ENCODE peak calls at places on chromosomes 5 and 9, in ten cellular contexts. N is upper lobe of left lung, W is spleen, E is transverse colon, H is prostate gland, L is HCT116, S is sigmoid colon, O is adrenal gland, A is tibial nerve, U is testis. D is an unnamed sample.
A peak's percentile ranks its signal among the peaks of the same experiment; 100 is the strongest.

GRCh38 chr5:91938441-91938840 is 555.3 kb upstream of the ARRDC3 start:
- DNase-seq in W (no peak), A (no peak), O (no peak), S (no peak), N (no peak), L (no peak), H (no peak), E (no peak), U (no peak), D (no peak)

GRCh38 chr9:112093147-112093874 is 81.8 kb downstream of the SUSD1 start:
- DNase-seq in U (no peak), A (no peak), S (no peak), H (no peak), E (no peak), N (no peak), L (no peak), O (no peak), W (no peak), D (no peak)

GRCh38 chr5:1800470-1801060 is 642 bp upstream of the NDUFS6 start:
- DNase-seq in E (peak; percentile 32), O (peak; percentile 68), S (no peak), W (no peak), U (no peak), H (no peak), L (no peak), N (no peak), A (no peak), D (no peak)

GRCh38 chr5:98774192-98775046 is 956 bp downstream of the RGMB start:
- DNase-seq in A (no peak), O (peak; percentile 83), U (peak; percentile 65), E (peak; percentile 73), H (peak; percentile 80), W (peak; percentile 93), S (peak; percentile 84), L (no peak), N (peak; percentile 61), D (peak; percentile 72)

GRCh38 chr5:56464935-56465756 is 232.0 kb upstream of the ANKRD55 start:
- DNase-seq in N (no peak), H (no peak), E (no peak), S (no peak), A (no peak), L (no peak), O (no peak), W (no peak), U (no peak), D (no peak)

GRCh38 chr5:56737002-56737621 is 78.2 kb upstream of the MAP3K1 start:
- DNase-seq in E (no peak), L (no peak), H (no peak), U (no peak), S (no peak), N (no peak), A (no peak), O (no peak), W (no peak), D (no peak)

GRCh38 chr5:89241186-89241585 is 358.2 kb upstream of the MEF2C start:
- DNase-seq in E (no peak), W (no peak), S (no peak), O (no peak), N (no peak), L (no peak), H (no peak), U (no peak), A (no peak), D (no peak)

GRCh38 chr5:161406880-161407279 is 139.6 kb downstream of the GABRB2 start:
- DNase-seq in S (no peak), L (no peak), W (no peak), U (peak; percentile 22), N (no peak), O (no peak), A (no peak), H (no peak), E (no peak), D (no peak)

GRCh38 chr5:180618830-180619562 is 27.7 kb upstream of the SCGB3A1 start:
- DNase-seq in L (no peak), E (no peak), H (no peak), N (no peak), W (no peak), A (no peak), O (no peak), U (peak; percentile 63), S (no peak), D (no peak)

GRCh38 chr9:129027685-129028191 is 393 bp downstream of the SH3GLB2 start:
- DNase-seq in S (peak; percentile 85), A (peak; percentile 34), W (peak; percentile 96), L (no peak), H (no peak), O (peak; percentile 82), U (peak; percentile 46), N (no peak), E (peak; percentile 77), D (peak; percentile 78)

GRCh38 chr9:89993678-89994630 is 389.1 kb downstream of the GADD45G start:
- DNase-seq in L (no peak), U (peak; percentile 46), E (peak; percentile 68), A (peak; percentile 31), H (no peak), W (no peak), O (peak; percentile 92), S (peak; percentile 76), N (peak; percentile 80), D (no peak)

GRCh38 chr5:99054972-99055371 is 126.2 kb upstream of the CHD1 start:
- DNase-seq in E (no peak), O (no peak), W (no peak), L (no peak), S (no peak), U (no peak), A (no peak), H (no peak), N (no peak), D (no peak)

GRCh38 chr5:160083501-160083900 is 35.7 kb downstream of the PWWP2A start:
- DNase-seq in S (no peak), H (no peak), E (no peak), L (no peak), O (no peak), N (no peak), U (no peak), W (no peak), A (no peak), D (no peak)

GRCh38 chr9:134699343-134699740 is 57.7 kb downstream of the COL5A1 start:
- DNase-seq in A (no peak), E (no peak), O (no peak), H (no peak), W (no peak), S (no peak), U (no peak), L (no peak), N (no peak), D (no peak)

GRCh38 chr5:138790684-138791083 is 37.5 kb downstream of the CTNNA1 start:
- DNase-seq in U (no peak), E (no peak), O (no peak), S (no peak), H (no peak), A (no peak), L (no peak), N (no peak), W (no peak), D (no peak)

GRCh38 chr9:125433461-125434001 is 171.9 kb downstream of the GAPVD1 start:
- DNase-seq in O (no peak), L (no peak), U (no peak), A (no peak), N (no peak), E (no peak), W (no peak), S (peak; percentile 33), H (no peak), D (no peak)

GRCh38 chr9:84000186-84000585 is 19.6 kb downstream of the RMI1 start:
- DNase-seq in N (no peak), W (no peak), A (no peak), O (no peak), E (no peak), U (no peak), H (no peak), L (no peak), S (no peak), D (no peak)

GRCh38 chr9:101443358-101443757 is 7.8 kb upstream of the ALDOB start:
- DNase-seq in L (no peak), A (no peak), U (peak; percentile 32), E (peak; percentile 14), N (no peak), H (no peak), S (peak; percentile 69), W (no peak), O (no peak), D (peak; percentile 87)

GRCh38 chr5:42767491-42768105 is 11.0 kb downstream of the CCDC152 start:
- DNase-seq in W (no peak), E (no peak), U (no peak), S (no peak), N (no peak), O (no peak), A (no peak), L (no peak), H (no peak), D (no peak)

GRCh38 chr9:34036625-34037024 is 12.1 kb downstream of the UBAP2 start:
- DNase-seq in N (no peak), L (no peak), A (no peak), E (no peak), W (no peak), S (no peak), H (no peak), O (no peak), U (no peak), D (no peak)
- H3K4me1 ChIP-seq in N (no peaks in the 10 kb centered on the region), L (no peaks in the 10 kb centered on the region), A (no peaks in the 10 kb centered on the region), E (no peaks in the 10 kb centered on the region), W (no peaks in the 10 kb centered on the region), S (peaks cover 15% of the 10 kb centered on the region), H (no peaks in the 10 kb centered on the region), O (no peaks in the 10 kb centered on the region), U (no peaks in the 10 kb centered on the region), D (no peaks in the 10 kb centered on the region)

GRCh38 chr9:38687389-38687842 is 32.5 kb downstream of the FAM240B start:
- DNase-seq in W (peak; percentile 82), O (peak; percentile 71), L (peak; percentile 42), H (peak; percentile 66), S (peak; percentile 72), U (peak; percentile 60), A (no peak), N (peak; percentile 83), E (peak; percentile 82), D (peak; percentile 75)
- TF ChIP-seq POLR2A in W (no peak), O (no peak), L (no peak), H (no peak), S (no peak), U (no peak), A (no peak), N (no peak), E (no peak), D (no peak)

DNA sequence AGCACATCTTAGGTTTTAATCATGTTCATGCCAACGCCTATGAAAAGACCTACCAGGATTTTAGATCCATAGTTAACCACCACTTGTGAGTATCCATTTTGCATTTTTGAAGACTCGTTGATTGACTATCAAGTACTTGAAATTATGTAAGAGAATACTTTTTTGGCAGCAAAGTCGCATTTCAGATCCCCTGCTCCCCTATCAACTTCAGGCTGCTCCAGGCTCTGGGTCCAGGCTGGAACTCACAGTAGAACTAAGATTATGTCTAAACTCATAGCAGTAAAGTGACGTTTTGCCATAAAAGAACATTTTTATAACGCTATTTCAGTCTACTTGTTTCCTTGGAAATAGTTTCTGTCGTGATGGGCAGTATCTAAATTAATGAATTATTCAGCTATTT is 267.7 kb downstream of the FANCC start:
- DNase-seq in A (no peak), S (no peak), N (no peak), U (no peak), O (no peak), L (no peak), H (no peak), E (no peak), W (no peak), D (no peak)
- H3K4me1 ChIP-seq in A (no peaks in the 10 kb centered on the region), S (peaks cover 91% of the 10 kb centered on the region), N (peaks cover 21% of the 10 kb centered on the region), U (no peaks in the 10 kb centered on the region), O (peaks cover 39% of the 10 kb centered on the region), L (peaks cover 10% of the 10 kb centered on the region), H (no peaks in the 10 kb centered on the region), E (peaks cover 36% of the 10 kb centered on the region), W (peaks cover 28% of the 10 kb centered on the region), D (peaks cover 30% of the 10 kb centered on the region)

GRCh38 chr5:134758504-134759341 is at the start of gene DDX46:
- DNase-seq in H (peak; percentile 89), S (peak; percentile 96), W (peak; percentile 99), O (peak; percentile 96), U (peak; percentile 96), N (peak; percentile 96), E (peak; percentile 97), L (peak; percentile 84), A (peak; percentile 83), D (peak; percentile 97)
- TF ChIP-seq POLR2A in H (peak; percentile 31), S (peak; percentile 62), W (peak; percentile 35), O (peak; percentile 46), U (no peak), N (no peak), E (peak; percentile 76), L (peak; percentile 48), A (peak; percentile 45), D (no peak)

D was measured in stomach.